ENCODE peak calls at places on chromosomes 2 and 18, in ten cellular contexts. One of them, this sample, is unnamed.
A peak's percentile ranks its signal among the peaks of the same experiment; 100 is the strongest.

GRCh38 chr18:77101410-77102245 is 31.0 kb downstream of the MBP start:
- DNase-seq in HT1080: peak; percentile 100
- DNase-seq in SIG-M5: peak; percentile 91
- DNase-seq in stimulated activated CD4-positive, alpha-beta T cell treated with anti-CD3 and anti-CD28 coated beads, Interleukin-4, amount 100 ng/mL, for 24 hours: peak; percentile 73
- DNase-seq in uterus: peak; percentile 92
- DNase-seq in body of pancreas: peak; percentile 78
- DNase-seq in activated CD8-positive, alpha-beta memory T cell treated with anti-CD3 and anti-CD28 coated beads for 4 hours: no peak
- DNase-seq in naive thymus-derived CD8-positive, alpha-beta T cell: no peak
- DNase-seq in GM13976: peak; percentile 72
- DNase-seq in fibroblast of lung: peak; percentile 93
- DNase-seq in this sample: peak; percentile 62

GRCh38 chr2:28430790-28431418 is 38.2 kb downstream of the FOSL2 start:
- DNase-seq in HT1080: no peak
- DNase-seq in SIG-M5: no peak
- DNase-seq in stimulated activated CD4-positive, alpha-beta T cell treated with anti-CD3 and anti-CD28 coated beads, Interleukin-4, amount 100 ng/mL, for 24 hours: no peak
- DNase-seq in uterus: no peak
- DNase-seq in body of pancreas: no peak
- DNase-seq in activated CD8-positive, alpha-beta memory T cell treated with anti-CD3 and anti-CD28 coated beads for 4 hours: no peak
- DNase-seq in naive thymus-derived CD8-positive, alpha-beta T cell: no peak
- DNase-seq in GM13976: no peak
- DNase-seq in fibroblast of lung: no peak
- DNase-seq in this sample: no peak

GRCh38 chr18:7575465-7576026 is 8.4 kb downstream of the PTPRM start:
- DNase-seq in HT1080: peak; percentile 74
- DNase-seq in SIG-M5: no peak
- DNase-seq in stimulated activated CD4-positive, alpha-beta T cell treated with anti-CD3 and anti-CD28 coated beads, Interleukin-4, amount 100 ng/mL, for 24 hours: no peak
- DNase-seq in uterus: no peak
- DNase-seq in body of pancreas: no peak
- DNase-seq in activated CD8-positive, alpha-beta memory T cell treated with anti-CD3 and anti-CD28 coated beads for 4 hours: no peak
- DNase-seq in naive thymus-derived CD8-positive, alpha-beta T cell: no peak
- DNase-seq in GM13976: no peak
- DNase-seq in fibroblast of lung: peak; percentile 60
- DNase-seq in this sample: no peak

GRCh38 chr18:23504720-23505119 is 1.4 kb downstream of the RMC1 start:
- DNase-seq in HT1080: no peak
- DNase-seq in SIG-M5: no peak
- DNase-seq in stimulated activated CD4-positive, alpha-beta T cell treated with anti-CD3 and anti-CD28 coated beads, Interleukin-4, amount 100 ng/mL, for 24 hours: peak; percentile 11
- DNase-seq in uterus: no peak
- DNase-seq in body of pancreas: peak; percentile 26
- DNase-seq in activated CD8-positive, alpha-beta memory T cell treated with anti-CD3 and anti-CD28 coated beads for 4 hours: no peak
- DNase-seq in naive thymus-derived CD8-positive, alpha-beta T cell: no peak
- DNase-seq in GM13976: peak; percentile 67
- DNase-seq in fibroblast of lung: no peak
- DNase-seq in this sample: no peak

GRCh38 chr18:13653746-13654455 is 72.5 kb downstream of the FAM210A start:
- DNase-seq in HT1080: no peak
- DNase-seq in SIG-M5: no peak
- DNase-seq in stimulated activated CD4-positive, alpha-beta T cell treated with anti-CD3 and anti-CD28 coated beads, Interleukin-4, amount 100 ng/mL, for 24 hours: no peak
- DNase-seq in uterus: no peak
- DNase-seq in body of pancreas: no peak
- DNase-seq in activated CD8-positive, alpha-beta memory T cell treated with anti-CD3 and anti-CD28 coated beads for 4 hours: no peak
- DNase-seq in naive thymus-derived CD8-positive, alpha-beta T cell: no peak
- DNase-seq in GM13976: no peak
- DNase-seq in fibroblast of lung: no peak
- DNase-seq in this sample: no peak

GRCh38 chr2:119350311-119350998 is 16.2 kb downstream of the C2orf76 start:
- DNase-seq in HT1080: no peak
- DNase-seq in SIG-M5: no peak
- DNase-seq in stimulated activated CD4-positive, alpha-beta T cell treated with anti-CD3 and anti-CD28 coated beads, Interleukin-4, amount 100 ng/mL, for 24 hours: no peak
- DNase-seq in uterus: no peak
- DNase-seq in body of pancreas: no peak
- DNase-seq in activated CD8-positive, alpha-beta memory T cell treated with anti-CD3 and anti-CD28 coated beads for 4 hours: no peak
- DNase-seq in naive thymus-derived CD8-positive, alpha-beta T cell: no peak
- DNase-seq in GM13976: no peak
- DNase-seq in fibroblast of lung: no peak
- DNase-seq in this sample: no peak

GRCh38 chr2:232438051-232438450 is 17.9 kb upstream of the ALPI start:
- DNase-seq in HT1080: no peak
- DNase-seq in SIG-M5: no peak
- DNase-seq in stimulated activated CD4-positive, alpha-beta T cell treated with anti-CD3 and anti-CD28 coated beads, Interleukin-4, amount 100 ng/mL, for 24 hours: no peak
- DNase-seq in uterus: no peak
- DNase-seq in body of pancreas: no peak
- DNase-seq in activated CD8-positive, alpha-beta memory T cell treated with anti-CD3 and anti-CD28 coated beads for 4 hours: no peak
- DNase-seq in naive thymus-derived CD8-positive, alpha-beta T cell: no peak
- DNase-seq in GM13976: no peak
- DNase-seq in fibroblast of lung: no peak
- DNase-seq in this sample: no peak

GRCh38 chr2:46690825-46691224 is 211.5 kb downstream of the TMEM247 start:
- DNase-seq in HT1080: peak; percentile 90
- DNase-seq in SIG-M5: no peak
- DNase-seq in stimulated activated CD4-positive, alpha-beta T cell treated with anti-CD3 and anti-CD28 coated beads, Interleukin-4, amount 100 ng/mL, for 24 hours: no peak
- DNase-seq in uterus: no peak
- DNase-seq in body of pancreas: no peak
- DNase-seq in activated CD8-positive, alpha-beta memory T cell treated with anti-CD3 and anti-CD28 coated beads for 4 hours: no peak
- DNase-seq in naive thymus-derived CD8-positive, alpha-beta T cell: no peak
- DNase-seq in GM13976: no peak
- DNase-seq in fibroblast of lung: peak; percentile 87
- DNase-seq in this sample: no peak